ENCODE peak calls at places on chromosomes 12 and 14, in five cellular contexts. U is uterus, A is OCI-LY7, Y is NCI-H82, T is NCI-H2029. E is an unnamed sample.

GRCh38 chr12:123732251-123732650 is 20.1 kb downstream of the ATP6V0A2 start:
- DNase-seq in U (no peak), A (no peak), Y (no peak), T (no peak), E (no peak)

GRCh38 chr12:65967696-65968095 is 143.4 kb downstream of the HMGA2 start:
- DNase-seq in U (no peak), A (no peak), Y (no peak), T (no peak), E (no peak)

GRCh38 chr12:5197127-5197526 is 153.4 kb downstream of the KCNA5 start:
- DNase-seq in U (no peak), A (no peak), Y (no peak), T (no peak), E (no peak)

GRCh38 chr12:15899282-15899870 is 11.8 kb upstream of the DERA start:
- DNase-seq in U (no peak), A (peak; percentile 46), Y (peak; percentile 67), T (no peak), E (no peak)

GRCh38 chr12:124651508-124652273 is 84.3 kb upstream of the NCOR2 start:
- DNase-seq in U (no peak), A (no peak), Y (peak; percentile 81), T (no peak), E (no peak)

GRCh38 chr12:43210437-43211197 is 341.4 kb downstream of the ADAMTS20 start:
- DNase-seq in U (peak; percentile 52), A (peak; percentile 27), Y (no peak), T (no peak), E (no peak)

GRCh38 chr12:93007539-93007938 is 78.4 kb upstream of the EEA1 start:
- DNase-seq in U (no peak), A (no peak), Y (no peak), T (no peak), E (no peak)

GRCh38 chr14:68308695-68309094 is 484.2 kb downstream of the ZFP36L1 start:
- DNase-seq in U (no peak), A (no peak), Y (no peak), T (no peak), E (no peak)

GRCh38 chr14:97033556-97034081 is 236.4 kb downstream of the VRK1 start:
- DNase-seq in U (no peak), A (no peak), Y (no peak), T (no peak), E (no peak)

GRCh38 chr14:99273724-99274345 is 1.8 kb upstream of the BCL11B start:
- DNase-seq in U (no peak), A (no peak), Y (peak; percentile 57), T (no peak), E (no peak)

GRCh38 chr12:26239508-26240328 is 44.3 kb downstream of the SSPN start:
- DNase-seq in U (peak; percentile 41), A (no peak), Y (peak; percentile 14), T (no peak), E (no peak)

GRCh38 chr12:33703221-33703620 is 263.6 kb upstream of the SYT10 start:
- DNase-seq in U (no peak), A (no peak), Y (no peak), T (no peak), E (no peak)

GRCh38 chr14:90651405-90651804 is 164.8 kb downstream of the TTC7B start:
- DNase-seq in U (no peak), A (no peak), Y (no peak), T (no peak), E (no peak)